ENCODE peak calls at places on chromosomes 12 and 14, in four cellular contexts. W is psoas muscle; Z is sigmoid colon; V is CD8-positive, alpha-beta memory T cell. U is an unnamed sample.

GRCh38 chr12:49295087-49296001 is at the start of gene PRPH:
- DNase-seq in W (no peak), Z (peak; percentile 58), V (no peak), U (no peak)

GRCh38 chr12:85076688-85077430 is 40.7 kb downstream of the LRRIQ1 start:
- DNase-seq in W (no peak), Z (no peak), V (no peak), U (no peak)

GRCh38 chr14:24425704-24426103 is 3.8 kb downstream of the CBLN3 start:
- DNase-seq in W (no peak), Z (no peak), V (no peak), U (no peak)

GRCh38 chr12:96177013-96177412 is 17.2 kb upstream of the ELK3 start:
- DNase-seq in W (no peak), Z (no peak), V (no peak), U (no peak)

GRCh38 chr12:91142184-91142583 is 30.9 kb upstream of the LUM start:
- DNase-seq in W (no peak), Z (no peak), V (no peak), U (no peak)

GRCh38 chr12:82963961-82964360 is 277.3 kb downstream of the TMTC2 start:
- DNase-seq in W (no peak), Z (no peak), V (no peak), U (no peak)

GRCh38 chr12:111453071-111453989 is 47.6 kb downstream of the SH2B3 start:
- DNase-seq in W (no peak), Z (peak; percentile 47), V (no peak), U (no peak)

GRCh38 chr12:115383668-115384067 is 699.7 kb upstream of the TBX3 start:
- DNase-seq in W (no peak), Z (no peak), V (no peak), U (no peak)

GRCh38 chr12:106138279-106138645 is 492 bp downstream of the NUAK1 start:
- DNase-seq in W (no peak), Z (no peak), V (no peak), U (no peak)
- H3K4me3 ChIP-seq in W (peak overlapping the region; percentile 91), Z (peak overlapping the region; percentile 70), V (no peak overlapping the region), U (peak overlapping the region; percentile 95)

GRCh38 chr12:57725851-57726150 is 12.7 kb downstream of the AGAP2 start:
- DNase-seq in W (no peak), Z (no peak), V (no peak), U (no peak)
- H3K4me3 ChIP-seq in W (peak overlapping the region; percentile 65), Z (peak overlapping the region; percentile 64), V (no peak overlapping the region), U (peak overlapping the region; percentile 78)

GRCh38 chr14:102507891-102508312 is 1.7 kb downstream of the ANKRD9 start:
- DNase-seq in W (peak; percentile 55), Z (no peak), V (no peak), U (no peak)
- H3K4me3 ChIP-seq in W (peak overlapping the region; percentile 84), Z (no peak overlapping the region), V (no peak overlapping the region), U (peak overlapping the region; percentile 73)

DNA sequence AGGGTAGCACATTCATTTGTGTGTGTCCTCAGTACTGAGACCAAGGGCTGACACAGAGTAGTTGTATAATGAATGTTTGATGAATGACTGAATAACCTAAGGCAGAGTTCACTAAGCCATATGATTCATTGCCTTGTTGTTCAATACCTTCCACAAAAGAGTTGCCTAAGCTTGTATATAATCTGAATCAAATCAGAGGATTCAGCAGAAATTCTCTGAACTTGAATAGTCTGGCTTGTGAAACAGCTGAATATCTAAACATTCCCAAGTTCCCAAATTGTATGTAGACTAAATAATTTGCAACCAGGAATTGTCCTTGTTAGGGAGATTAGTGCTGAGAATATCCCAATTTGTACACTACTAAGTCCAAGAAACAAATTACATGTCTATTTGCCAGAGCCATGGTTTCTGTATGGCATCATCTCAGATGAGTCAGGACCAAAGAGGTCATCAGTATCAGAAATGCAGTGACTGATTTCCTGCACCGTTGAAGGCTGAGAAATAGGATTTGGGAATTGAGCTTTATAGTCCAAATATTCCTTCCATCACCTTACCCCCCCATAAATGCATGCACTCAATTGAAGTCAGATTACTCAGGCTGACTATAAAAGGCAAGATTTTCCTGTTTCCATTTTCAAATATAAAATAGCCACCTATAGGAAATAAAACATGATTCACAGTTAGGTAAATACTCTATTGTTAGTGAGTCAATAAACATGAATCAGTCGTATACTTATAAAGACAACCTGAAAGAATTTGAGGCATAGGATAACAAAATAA is 168.7 kb downstream of the PHLDA1 start:
- DNase-seq in W (no peak), Z (no peak), V (no peak), U (no peak)
- H3K4me3 ChIP-seq in W (no peak overlapping the region), Z (no peak overlapping the region), V (no peak overlapping the region), U (no peak overlapping the region)

DNA sequence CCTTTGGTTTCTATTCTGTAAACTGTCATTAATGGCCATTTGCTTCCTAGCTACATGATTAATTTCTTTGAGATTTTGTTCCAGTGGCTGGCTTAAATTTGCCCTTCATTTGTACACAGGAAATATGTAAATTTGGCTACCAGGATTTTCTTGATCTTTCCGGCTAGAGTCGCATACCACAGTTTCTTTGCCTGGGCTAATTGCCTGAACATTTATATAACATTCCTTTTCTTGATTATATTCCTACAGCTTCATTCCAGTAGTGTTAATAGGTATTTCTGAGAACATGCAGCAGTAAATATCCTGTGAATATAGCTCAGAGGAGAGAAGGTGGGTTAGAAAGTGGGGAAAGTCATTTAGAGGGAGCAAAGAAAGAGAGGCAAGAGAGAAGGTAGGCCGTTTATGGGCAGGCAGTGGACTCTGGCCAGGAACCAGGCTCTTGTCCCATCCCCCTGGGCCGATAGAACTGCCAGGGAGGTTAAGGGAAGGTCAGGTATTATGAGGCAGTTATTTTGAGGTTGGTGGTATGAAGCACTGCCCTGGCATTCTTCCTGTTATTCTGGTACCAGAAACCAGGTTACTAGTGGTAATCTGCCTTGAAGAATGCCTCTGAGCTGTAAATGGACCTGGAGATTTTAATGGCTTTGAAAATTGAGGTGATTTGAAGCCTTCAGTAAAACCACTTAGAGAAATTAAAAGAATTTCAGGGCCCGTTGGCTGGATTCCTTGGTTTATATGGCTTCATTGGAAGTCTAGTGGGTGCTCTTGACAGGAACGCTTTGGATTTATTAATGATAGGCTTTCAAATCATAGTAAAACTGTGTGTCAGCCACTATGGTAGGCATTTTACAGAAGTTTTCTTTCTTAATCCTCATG is 4.4 kb downstream of the RNF10 start:
- DNase-seq in W (peak; percentile 89), Z (peak; percentile 84), V (no peak), U (peak; percentile 73)
- H3K4me3 ChIP-seq in W (peak overlapping the region; percentile 96), Z (peak overlapping the region; percentile 92), V (peak overlapping the region; percentile 26), U (peak overlapping the region; percentile 93)

GRCh38 chr14:31229638-31230229 is 22.1 kb upstream of the HECTD1 start:
- DNase-seq in W (peak; percentile 84), Z (peak; percentile 78), V (no peak), U (peak; percentile 41)
- H3K4me3 ChIP-seq in W (peak overlapping the region; percentile 26), Z (no peak overlapping the region), V (no peak overlapping the region), U (peak overlapping the region; percentile 37)

DNA sequence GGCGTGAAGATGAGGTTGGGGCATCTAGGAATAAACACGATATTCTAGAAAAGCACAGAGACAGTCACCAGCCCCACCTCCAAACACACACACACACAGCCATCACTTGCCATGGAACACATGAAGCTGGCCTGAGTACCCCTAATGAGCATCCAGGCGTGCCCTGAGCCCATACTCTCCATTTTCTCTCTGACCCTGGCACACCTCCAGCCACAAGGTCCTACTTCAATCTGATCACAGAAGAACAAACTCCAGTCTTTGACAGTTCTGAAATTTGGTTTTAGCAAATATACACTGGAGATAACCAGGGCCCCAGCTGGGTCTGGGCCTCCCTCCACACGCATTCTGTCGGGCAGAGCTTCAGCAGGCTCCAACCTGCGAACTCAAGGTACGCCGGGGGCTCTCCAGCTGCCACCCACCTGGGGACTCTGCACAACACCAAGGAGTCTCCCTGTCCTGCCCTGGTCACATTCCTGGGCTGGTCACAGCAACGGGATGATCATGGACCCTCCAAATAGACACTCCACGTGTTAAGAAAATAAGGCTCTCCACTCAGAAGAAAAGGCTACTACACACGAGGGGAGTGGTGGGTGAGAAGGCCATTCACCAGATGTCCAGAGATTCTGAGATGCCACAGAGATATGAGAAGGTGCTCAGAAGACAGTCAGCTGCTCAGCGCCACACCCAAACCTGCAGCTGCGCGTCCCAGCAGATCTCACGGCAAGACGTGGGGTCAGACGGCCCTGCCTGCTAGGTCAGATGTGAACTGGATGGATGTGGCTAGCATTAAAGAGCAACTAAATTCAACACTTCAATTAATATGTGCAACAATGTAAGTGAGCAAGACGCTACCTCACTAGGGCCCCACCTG is 57.0 kb upstream of the PNMA1 start:
- DNase-seq in W (no peak), Z (no peak), V (no peak), U (no peak)
- H3K4me3 ChIP-seq in W (peak overlapping the region; percentile 5), Z (no peak overlapping the region), V (peak overlapping the region; percentile 28), U (peak overlapping the region; percentile 38)

GRCh38 chr14:102923201-102923919 is 897 bp downstream of the AMN start:
- DNase-seq in W (no peak), Z (no peak), V (no peak), U (no peak)
- H3K4me3 ChIP-seq in W (peak overlapping the region; percentile 43), Z (peak overlapping the region; percentile 23), V (no peak overlapping the region), U (peak overlapping the region; percentile 46)

GRCh38 chr14:75283162-75283883 is 4.7 kb downstream of the FOS start:
- DNase-seq in W (no peak), Z (peak; percentile 82), V (peak; percentile 58), U (no peak)
- H3K4me3 ChIP-seq in W (no peak overlapping the region), Z (no peak overlapping the region), V (no peak overlapping the region), U (no peak overlapping the region)

GRCh38 chr12:76763746-76764675 is at the start of gene ZDHHC17:
- DNase-seq in W (peak; percentile 96), Z (peak; percentile 97), V (peak; percentile 89), U (peak; percentile 93)
- H3K4me3 ChIP-seq in W (peak within 1 kb of the TSS; percentile 83), Z (peak within 1 kb of the TSS; percentile 90), V (peak within 1 kb of the TSS; percentile 68), U (peak within 1 kb of the TSS; percentile 81)

U was measured in left ventricle myocardium inferior.